ENCODE peak calls at places on chromosomes 16 and 17, in nine cellular contexts. S, Z, C, Y, W, U, V, T and L are unnamed samples. For H3K4me1, the result is how much of the 10 kb centered on the place peaks cover.

GRCh38 chr17:17538417-17539391 is 42.5 kb upstream of the RASD1 start:
- DNase-seq in U (no peak), Z (no peak), Y (no peak), S (no peak), W (no peak), T (peak), V (peak), C (no peak), L (no peak)

GRCh38 chr16:66572356-66572755 is 6.1 kb downstream of the CMTM1 start:
- DNase-seq in V (no peak), Z (no peak), U (no peak), S (no peak), T (no peak), Y (no peak), C (no peak), W (no peak), L (no peak)

GRCh38 chr17:49926886-49927285 is 42.1 kb upstream of the DLX4 start:
- DNase-seq in Y (no peak), U (peak), S (no peak), C (peak), Z (no peak), V (peak), W (peak), T (no peak), L (no peak)

GRCh38 chr17:36657763-36658490 is 56.5 kb downstream of the MRM1 start:
- DNase-seq in W (no peak), V (peak), Z (peak), S (no peak), T (no peak), Y (peak), C (no peak), U (no peak), L (no peak)

GRCh38 chr17:42512733-42513251 is 23.2 kb upstream of the NAGLU start:
- DNase-seq in Y (no peak), S (peak), U (no peak), W (no peak), C (no peak), Z (no peak), V (no peak), T (no peak), L (no peak)

GRCh38 chr16:85235988-85236831 is 123.9 kb upstream of the CIBAR2 start:
- DNase-seq in V (no peak), U (peak), T (no peak), Y (no peak), C (no peak), Z (no peak), S (peak), W (peak), L (no peak)

GRCh38 chr16:31216116-31216469 is 842 bp downstream of the PYDC1 start:
- DNase-seq in T (no peak), U (no peak), Y (no peak), W (no peak), Z (no peak), S (no peak), V (no peak), C (no peak), L (no peak)

GRCh38 chr17:17545031-17545820 is 46.3 kb downstream of the PEMT start:
- DNase-seq in U (no peak), C (peak), S (peak), Z (no peak), W (no peak), T (no peak), V (no peak), Y (no peak), L (no peak)

GRCh38 chr16:87352818-87353217 is 30.8 kb downstream of the FBXO31 start:
- DNase-seq in Z (no peak), T (no peak), U (no peak), C (no peak), V (no peak), W (no peak), S (no peak), Y (peak), L (no peak)

GRCh38 chr16:2178321-2179106 is 17.9 kb downstream of the CASKIN1 start:
- DNase-seq in Z (peak), T (no peak), V (peak), W (no peak), C (no peak), U (no peak), Y (peak), S (no peak), L (peak)

GRCh38 chr17:75864448-75864871 is 9.3 kb upstream of the WBP2 start:
- DNase-seq in Z (peak), U (peak), T (no peak), Y (peak), W (peak), C (no peak), V (no peak), S (peak), L (no peak)
- H3K4me3 ChIP-seq in Z (no peak), U (no peak), T (no peak), Y (no peak), W (no peak), C (no peak), V (no peak), S (no peak), L (no peak)

DNA sequence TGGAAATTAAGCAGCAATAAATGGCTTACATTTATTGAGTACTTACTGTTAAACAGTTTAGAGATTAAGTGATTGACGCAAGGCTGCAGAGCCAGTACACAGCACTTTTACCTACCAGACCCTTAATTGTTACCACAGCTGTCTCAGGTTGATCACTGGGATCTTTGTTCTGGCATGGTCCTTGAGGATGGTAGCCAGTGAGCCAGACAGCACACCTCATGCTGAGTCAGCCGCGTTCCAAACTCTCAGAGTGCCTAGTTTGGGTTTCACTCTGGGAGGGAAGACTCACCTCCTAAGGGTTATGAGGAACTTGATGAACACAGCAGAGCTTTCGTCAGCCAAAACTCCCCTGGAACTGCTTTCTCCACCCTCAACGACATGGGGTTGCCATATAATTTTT is 20.4 kb downstream of the CDH3 start:
- DNase-seq in T (peak), C (no peak), V (no peak), W (no peak), S (no peak), U (no peak), Z (no peak), Y (no peak), L (no peak)
- H3K4me1 ChIP-seq in T (half or more), C (under half), V (under half), W (under half), S (under half), U (under half), Z (under half), Y (under half), L (under half)

GRCh38 chr17:29138184-29138955 is 41.8 kb downstream of the MYO18A start:
- DNase-seq in S (no peak), C (no peak), Z (no peak), W (no peak), Y (no peak), T (peak), V (no peak), U (no peak), L (no peak)
- H3K4me3 ChIP-seq in S (no peak), C (peak), Z (no peak), W (peak), Y (no peak), T (no peak), V (no peak), U (peak), L (no peak)

DNA sequence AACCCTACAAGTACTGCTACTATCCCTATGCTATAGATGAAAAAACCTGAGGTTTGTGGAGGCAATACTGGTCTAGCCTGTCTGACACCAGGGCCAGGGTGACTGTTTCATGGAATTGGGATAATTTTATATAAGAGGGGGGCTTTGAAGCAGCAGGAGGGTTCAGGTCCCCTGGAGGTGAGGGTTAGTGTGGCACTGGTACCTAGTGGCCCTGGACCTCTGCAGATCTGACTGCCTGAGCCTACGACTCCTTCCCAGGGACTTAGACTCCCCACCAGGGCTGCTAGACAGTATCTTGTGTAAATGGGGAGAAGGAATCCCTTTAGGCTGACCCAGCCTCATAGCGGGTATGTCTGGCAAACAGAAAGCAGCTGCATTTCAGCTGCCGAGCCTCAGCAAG is 6.8 kb downstream of the ADAP2 start:
- DNase-seq in T (no peak), C (no peak), Z (no peak), U (no peak), S (no peak), W (no peak), V (no peak), Y (no peak), L (no peak)
- H3K4me1 ChIP-seq in T (under half), C (under half), Z (under half), U (under half), S (under half), W (under half), V (under half), Y (under half), L (under half)